ENCODE peak calls at places on chromosomes 6 and 20, in nine cellular contexts. G is heart left ventricle; W is fibroblast of lung; X is CD8-positive, alpha-beta T cell; D is body of pancreas; J is foreskin fibroblast; N is epithelial cell of proximal tubule; T is neural progenitor cell; B is right lobe of liver. S is an unnamed sample.

GRCh38 chr6:7256785-7257184 is 56.2 kb downstream of the SSR1 start:
- DNase-seq in G (no peak), W (no peak), X (no peak), D (no peak), J (no peak), N (no peak), T (no peak), B (no peak), S (no peak)

GRCh38 chr6:129717287-129717686 is 7.3 kb upstream of the ARHGAP18 start:
- DNase-seq in G (no peak), W (peak), X (no peak), D (no peak), J (no peak), N (no peak), T (no peak), B (no peak), S (peak)

GRCh38 chr6:16624631-16625299 is 136.5 kb downstream of the ATXN1 start:
- DNase-seq in G (no peak), W (no peak), X (no peak), D (no peak), J (peak), N (no peak), T (no peak), B (no peak), S (no peak)

GRCh38 chr20:11193241-11193640 is 519.4 kb upstream of the JAG1 start:
- DNase-seq in G (no peak), W (no peak), X (no peak), D (no peak), J (peak), N (no peak), T (no peak), B (no peak), S (no peak)

GRCh38 chr6:134422426-134423231 is 104.7 kb upstream of the SGK1 start:
- DNase-seq in G (no peak), W (peak), X (no peak), D (no peak), J (peak), N (peak), T (no peak), B (no peak), S (peak)

GRCh38 chr6:95364016-95364604 is 213.2 kb upstream of the MANEA start:
- DNase-seq in G (no peak), W (peak), X (no peak), D (no peak), J (no peak), N (no peak), T (peak), B (no peak), S (peak)

GRCh38 chr6:151060096-151060741 is 179.5 kb upstream of the AKAP12 start:
- DNase-seq in G (no peak), W (peak), X (no peak), D (no peak), J (peak), N (peak), T (no peak), B (no peak), S (peak)

GRCh38 chr6:75290558-75290957 is 6.0 kb upstream of the TMEM30A start:
- DNase-seq in G (no peak), W (no peak), X (no peak), D (no peak), J (no peak), N (no peak), T (peak), B (no peak), S (no peak)

GRCh38 chr20:37976862-37977261 is 56.4 kb downstream of the TTI1 start:
- DNase-seq in G (no peak), W (no peak), X (no peak), D (no peak), J (no peak), N (no peak), T (peak), B (no peak), S (no peak)

GRCh38 chr20:47974234-47974878 is 189.1 kb upstream of the SULF2 start:
- DNase-seq in G (no peak), W (no peak), X (no peak), D (no peak), J (no peak), N (no peak), T (no peak), B (no peak), S (no peak)

GRCh38 chr6:48535569-48535968 is 424.6 kb upstream of the PTCHD4 start:
- DNase-seq in G (no peak), W (peak), X (no peak), D (no peak), J (peak), N (peak), T (peak), B (no peak), S (peak)

GRCh38 chr20:24753136-24753535 is 195.9 kb upstream of the CST7 start:
- DNase-seq in G (no peak), W (no peak), X (no peak), D (no peak), J (no peak), N (no peak), T (no peak), B (no peak), S (no peak)

GRCh38 chr6:159134701-159135364 is 34.4 kb upstream of the FNDC1 start:
- DNase-seq in G (peak), W (peak), X (peak), D (peak), J (peak), N (no peak), T (peak), B (no peak), S (peak)

GRCh38 chr20:63397155-63397843 is 36.1 kb upstream of the CHRNA4 start:
- DNase-seq in G (no peak), W (no peak), X (peak), D (no peak), J (no peak), N (no peak), T (no peak), B (no peak), S (no peak)

GRCh38 chr6:41593451-41594238 is 44.6 kb upstream of the MDFI start:
- DNase-seq in G (no peak), W (no peak), X (no peak), D (no peak), J (no peak), N (no peak), T (no peak), B (no peak), S (no peak)

GRCh38 chr6:125802943-125803377 is 12.2 kb downstream of the NCOA7 start:
- DNase-seq in G (no peak), W (peak), X (no peak), D (no peak), J (no peak), N (no peak), T (no peak), B (no peak), S (peak)

GRCh38 chr20:43913291-43914025 is 1.2 kb upstream of the TOX2 start:
- DNase-seq in G (no peak), W (no peak), X (no peak), D (no peak), J (no peak), N (no peak), T (no peak), B (no peak), S (no peak)

GRCh38 chr6:100862063-100862462 is 19.1 kb downstream of the ASCC3 start:
- DNase-seq in G (no peak), W (no peak), X (no peak), D (no peak), J (no peak), N (no peak), T (no peak), B (no peak), S (no peak)

GRCh38 chr6:36997811-36998722 is 7.4 kb upstream of the FGD2 start:
- DNase-seq in G (peak), W (no peak), X (no peak), D (peak), J (no peak), N (no peak), T (peak), B (no peak), S (no peak)

GRCh38 chr6:40947876-40948514 is 91.0 kb downstream of the UNC5CL start:
- DNase-seq in G (no peak), W (peak), X (no peak), D (no peak), J (no peak), N (peak), T (no peak), B (no peak), S (peak)

GRCh38 chr20:49046087-49046900 is at the start of gene CSE1L:
- DNase-seq in G (peak), W (peak), X (peak), D (peak), J (peak), N (peak), T (peak), B (peak), S (peak)

GRCh38 chr6:7269816-7270215 is 43.2 kb downstream of the SSR1 start:
- DNase-seq in G (no peak), W (no peak), X (no peak), D (no peak), J (no peak), N (no peak), T (no peak), B (no peak), S (no peak)

GRCh38 chr6:1535295-1535694 is 74.4 kb upstream of the FOXC1 start:
- DNase-seq in G (no peak), W (no peak), X (peak), D (no peak), J (no peak), N (no peak), T (no peak), B (no peak), S (no peak)

GRCh38 chr6:161353208-161353613 is 79.3 kb upstream of the AGPAT4 start:
- DNase-seq in G (no peak), W (peak), X (no peak), D (no peak), J (no peak), N (no peak), T (peak), B (no peak), S (peak)

GRCh38 chr6:71190809-71191208 is 97.8 kb upstream of the OGFRL1 start:
- DNase-seq in G (no peak), W (peak), X (no peak), D (no peak), J (peak), N (no peak), T (peak), B (no peak), S (peak)

GRCh38 chr6:31246051-31246495 is 25.8 kb downstream of the HLA-C start:
- DNase-seq in G (no peak), W (peak), X (no peak), D (peak), J (peak), N (peak), T (no peak), B (no peak), S (peak)

GRCh38 chr6:90315354-90315960 is 18.8 kb upstream of the BACH2 start:
- DNase-seq in G (no peak), W (no peak), X (no peak), D (no peak), J (no peak), N (no peak), T (no peak), B (no peak), S (no peak)

GRCh38 chr20:58014628-58015315 is 213.7 kb downstream of the ANKRD60 start:
- DNase-seq in G (no peak), W (no peak), X (no peak), D (no peak), J (no peak), N (peak), T (no peak), B (no peak), S (no peak)

GRCh38 chr6:14665827-14666724 is 548.5 kb downstream of the CD83 start:
- DNase-seq in G (no peak), W (peak), X (no peak), D (no peak), J (peak), N (no peak), T (no peak), B (peak), S (peak)
- H3K4me3 ChIP-seq in G (no peak), W (no peak), X (no peak), D (no peak), J (no peak), N (no peak), T (no peak), B (no peak), S (no peak)

GRCh38 chr6:24524801-24525200 is 30.0 kb downstream of the ALDH5A1 start:
- DNase-seq in G (no peak), W (peak), X (no peak), D (no peak), J (peak), N (peak), T (peak), B (no peak), S (peak)
- TF ChIP-seq CTCF in G (no peak), W (peak), X (no peak), D (no peak), J (peak), N (peak), T (peak), B (no peak), S (peak)

GRCh38 chr20:35734374-35734773 is 7.7 kb downstream of the RBM39 start:
- DNase-seq in G (no peak), W (no peak), X (no peak), D (no peak), J (no peak), N (no peak), T (no peak), B (no peak), S (no peak)
- H3K4me3 ChIP-seq in G (no peak), W (no peak), X (peak), D (no peak), J (no peak), N (no peak), T (no peak), B (no peak), S (no peak)

GRCh38 chr20:55415567-55416142 is 589.7 kb downstream of the CBLN4 start:
- DNase-seq in G (no peak), W (no peak), X (no peak), D (no peak), J (no peak), N (no peak), T (peak), B (no peak), S (peak)
- TF ChIP-seq CTCF in G (peak), W (no peak), X (no peak), D (peak), J (no peak), N (peak), T (peak), B (peak), S (peak)

DNA sequence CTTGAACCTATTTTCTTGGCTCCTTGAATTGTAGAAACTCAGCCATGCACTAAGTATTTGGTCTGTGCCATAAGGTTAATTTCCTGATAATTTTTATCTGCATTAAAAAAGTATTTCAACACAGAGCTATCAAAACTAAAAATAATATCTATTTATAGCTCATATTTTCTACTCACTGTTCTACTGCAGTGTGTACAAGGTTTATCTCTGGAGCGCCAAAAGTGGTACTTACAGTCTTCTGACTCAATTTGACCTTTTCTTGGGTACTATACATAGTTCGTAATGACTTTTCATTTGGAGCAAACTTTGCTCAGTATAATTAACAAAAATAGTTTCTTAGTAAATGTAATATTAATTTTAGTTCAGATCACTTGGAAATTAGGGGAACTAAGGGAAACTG is 69.2 kb downstream of the IRAK1BP1 start:
- DNase-seq in G (no peak), W (no peak), X (no peak), D (no peak), J (no peak), N (no peak), T (no peak), B (no peak), S (no peak)
- H3K4me3 ChIP-seq in G (no peak), W (no peak), X (no peak), D (no peak), J (no peak), N (no peak), T (no peak), B (no peak), S (no peak)

GRCh38 chr6:28839443-28840120 is 84.2 kb downstream of the TRIM27 start:
- DNase-seq in G (no peak), W (no peak), X (no peak), D (no peak), J (no peak), N (no peak), T (no peak), B (no peak), S (no peak)
- TF ChIP-seq CTCF in G (no peak), W (no peak), X (no peak), D (no peak), J (no peak), N (no peak), T (no peak), B (no peak), S (no peak)

GRCh38 chr6:83709748-83710050 is 798 bp upstream of the SNAP91 start:
- DNase-seq in G (no peak), W (no peak), X (no peak), D (no peak), J (no peak), N (no peak), T (no peak), B (no peak), S (no peak)
- H3K4me3 ChIP-seq in G (peak), W (no peak), X (no peak), D (no peak), J (no peak), N (no peak), T (peak), B (no peak), S (no peak)

DNA sequence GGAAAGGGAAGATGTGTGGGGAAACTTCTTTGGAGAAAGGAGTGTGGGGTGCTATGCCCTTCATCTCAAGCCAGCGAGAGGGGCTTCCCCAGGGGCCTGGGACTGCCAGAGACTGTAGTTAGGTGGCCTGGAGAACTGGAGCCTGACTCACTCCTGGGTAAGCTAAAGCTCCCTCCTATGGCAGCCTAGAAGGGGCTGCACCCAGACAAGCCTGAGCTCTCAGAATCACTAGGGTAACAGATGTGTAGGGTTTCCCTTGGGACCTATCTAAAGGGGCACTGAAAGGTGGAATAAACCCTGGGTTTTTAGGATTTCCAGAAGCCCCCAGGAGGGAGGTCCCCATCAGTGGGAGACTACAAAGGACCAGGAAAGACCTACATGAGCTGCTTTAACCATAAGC is 1.6 kb upstream of the ARMC2 start:
- DNase-seq in G (no peak), W (no peak), X (no peak), D (no peak), J (no peak), N (no peak), T (peak), B (no peak), S (no peak)
- TF ChIP-seq CTCF in G (no peak), W (no peak), X (no peak), D (no peak), J (no peak), N (no peak), T (no peak), B (no peak), S (no peak)

GRCh38 chr20:45780159-45780558 is 11.5 kb downstream of the WFDC3 start:
- DNase-seq in G (no peak), W (no peak), X (no peak), D (no peak), J (no peak), N (no peak), T (no peak), B (no peak), S (no peak)

GRCh38 chr20:45782890-45783289 is 8.8 kb downstream of the WFDC3 start:
- DNase-seq in G (no peak), W (no peak), X (peak), D (no peak), J (no peak), N (no peak), T (no peak), B (no peak), S (no peak)

GRCh38 chr20:45779011-45779915 is 12.4 kb downstream of the WFDC3 start:
- DNase-seq in G (peak), W (peak), X (no peak), D (peak), J (peak), N (peak), T (no peak), B (no peak), S (peak)

GRCh38 chr20:45783656-45784294 is 7.9 kb downstream of the WFDC3 start:
- DNase-seq in G (peak), W (no peak), X (no peak), D (peak), J (no peak), N (no peak), T (no peak), B (no peak), S (peak)

DNA sequence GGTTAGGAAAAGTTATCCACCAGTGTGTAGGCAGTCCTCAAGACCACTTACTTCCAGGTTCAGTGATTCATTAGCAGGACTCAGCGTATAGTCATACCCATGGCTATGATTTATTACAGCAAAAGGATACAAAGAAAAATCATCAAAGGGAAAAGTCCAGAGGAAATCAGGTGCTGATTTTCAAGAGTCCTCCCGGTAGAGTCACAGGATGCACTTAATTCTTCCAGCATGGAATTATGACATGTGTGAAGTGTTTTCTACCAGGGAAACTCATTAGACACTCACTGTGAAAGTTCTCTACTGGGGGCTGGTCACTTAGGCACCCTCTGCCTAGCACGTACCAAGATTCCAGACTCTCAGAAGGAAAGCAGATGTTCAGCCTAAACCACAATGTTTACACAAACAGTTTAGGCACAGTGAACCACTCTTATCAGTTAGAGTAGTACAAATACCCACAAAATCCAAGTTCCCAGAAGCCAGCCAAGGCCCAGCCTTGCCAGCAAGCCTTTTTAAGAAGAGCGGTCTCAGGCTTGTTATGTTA is 10.2 kb downstream of the WFDC3 start:
- DNase-seq in G (no peak), W (peak), X (no peak), D (no peak), J (peak), N (no peak), T (no peak), B (no peak), S (peak)
- H3K4me3 ChIP-seq in G (no peak), W (no peak), X (no peak), D (no peak), J (no peak), N (no peak), T (no peak), B (no peak), S (no peak)